ENCODE peak calls at places on chromosome 18, in five cellular contexts. M is adrenal gland, I is fibroblast of pulmonary artery, J is astrocyte of the cerebellum, L is AG09309. Z is an unnamed sample.

GRCh38 chr18:70499218-70499691 is 210.4 kb downstream of the SOCS6 start:
- DNase-seq in M (no peak), I (no peak), J (no peak), L (no peak), Z (no peak)

GRCh38 chr18:35478520-35479435 is 19.0 kb downstream of the INO80C start:
- DNase-seq in M (peak; percentile 60), I (peak; percentile 68), J (no peak), L (peak; percentile 39), Z (peak; percentile 4)

GRCh38 chr18:44927127-44927849 is 246.6 kb downstream of the SETBP1 start:
- DNase-seq in M (no peak), I (no peak), J (no peak), L (no peak), Z (no peak)

GRCh38 chr18:13218376-13219011 is at the start of gene LDLRAD4:
- DNase-seq in M (peak; percentile 63), I (no peak), J (no peak), L (no peak), Z (no peak)

GRCh38 chr18:35415511-35416427 is 38.6 kb upstream of the ZNF396 start:
- DNase-seq in M (no peak), I (peak; percentile 11), J (no peak), L (peak; percentile 29), Z (no peak)

GRCh38 chr18:13239557-13239956 is 21.0 kb downstream of the LDLRAD4 start:
- DNase-seq in M (no peak), I (no peak), J (no peak), L (no peak), Z (no peak)

GRCh38 chr18:50218432-50219197 is 23.7 kb upstream of the MYO5B start:
- DNase-seq in M (no peak), I (peak; percentile 45), J (no peak), L (no peak), Z (no peak)

GRCh38 chr18:47286776-47287410 is 35.4 kb upstream of the SKOR2 start:
- DNase-seq in M (no peak), I (no peak), J (no peak), L (no peak), Z (no peak)

GRCh38 chr18:51028201-51028805 is 1.7 kb upstream of the SMAD4 start:
- DNase-seq in M (no peak), I (no peak), J (peak; percentile 87), L (no peak), Z (no peak)

GRCh38 chr18:62716679-62717058 is 1.3 kb downstream of the PHLPP1 start:
- DNase-seq in M (peak; percentile 52), I (no peak), J (no peak), L (no peak), Z (no peak)

DNA sequence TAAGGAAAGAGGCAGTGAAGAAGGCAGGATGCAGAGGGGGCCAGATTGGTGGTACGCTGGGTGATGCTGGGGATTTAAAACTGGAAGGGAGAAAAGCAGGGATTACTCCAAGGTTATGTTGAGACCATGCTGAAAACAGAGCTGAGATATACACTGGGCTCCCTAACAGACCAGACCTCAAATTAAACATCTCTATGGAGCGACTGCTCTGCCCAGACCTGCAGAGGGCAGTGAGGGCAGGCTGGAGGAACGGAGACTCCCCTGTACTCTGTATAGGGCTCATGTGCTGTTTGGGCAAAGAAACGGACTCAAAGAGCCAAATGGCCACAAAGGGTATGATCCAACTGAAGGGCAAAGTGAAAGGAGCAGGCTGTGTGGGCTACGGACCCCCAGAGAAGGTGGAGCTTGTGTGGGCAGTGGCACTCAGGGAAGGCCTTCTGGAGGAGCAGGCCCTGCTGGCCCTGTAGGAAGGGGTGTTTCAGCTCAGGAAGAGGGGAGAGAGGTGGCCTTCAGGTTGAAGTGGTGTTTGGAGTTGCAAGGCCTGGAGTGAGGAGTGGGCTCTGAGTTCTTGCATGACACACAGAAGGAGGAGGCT is 4.8 kb upstream of the CELF4 start:
- DNase-seq in M (no peak), I (no peak), J (no peak), L (no peak), Z (no peak)
- TF ChIP-seq CTCF in M (no peak), I (peak; percentile 9), J (no peak), L (no peak), Z (no peak)

GRCh38 chr18:41150316-41150715 is 804.7 kb upstream of the PIK3C3 start:
- DNase-seq in M (no peak), I (no peak), J (no peak), L (no peak), Z (no peak)
- H3K4me3 ChIP-seq in M (no peak overlapping the region), I (no peak overlapping the region), J (no peak overlapping the region), L (no peak overlapping the region), Z (no peak overlapping the region)

GRCh38 chr18:74654637-74655036 is 57.0 kb downstream of the ZNF407 start:
- DNase-seq in M (no peak), I (peak; percentile 58), J (peak; percentile 26), L (no peak), Z (no peak)
- TF ChIP-seq CTCF in M (peak; percentile 25), I (peak; percentile 29), J (no peak), L (peak; percentile 16), Z (peak; percentile 25)

GRCh38 chr18:74288730-74289129 is 3.0 kb downstream of the CYB5A start:
- DNase-seq in M (no peak), I (no peak), J (no peak), L (no peak), Z (no peak)
- H3K4me3 ChIP-seq in M (no peak overlapping the region), I (no peak overlapping the region), J (no peak overlapping the region), L (peak overlapping the region; percentile 7), Z (no peak overlapping the region)

DNA sequence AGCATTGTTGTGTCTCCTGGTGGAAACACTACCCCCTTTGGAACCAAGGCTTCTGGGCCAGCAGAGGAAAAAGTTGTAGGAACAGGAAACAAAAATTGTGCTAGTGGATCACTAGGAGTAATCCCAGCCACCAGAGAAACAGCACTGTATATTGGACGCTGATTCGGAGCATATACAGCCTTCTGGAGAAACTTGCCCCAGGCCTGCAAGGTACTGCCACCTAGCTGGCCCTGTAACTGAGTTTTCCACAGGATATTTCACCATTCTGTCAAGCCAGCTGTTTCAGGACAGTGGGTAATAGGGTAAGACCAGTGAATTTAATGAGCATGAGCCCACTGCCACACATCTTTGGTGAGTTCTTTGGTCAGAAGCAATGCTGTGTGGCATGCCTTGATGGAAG is 25.1 kb upstream of the EMILIN2 start:
- DNase-seq in M (no peak), I (no peak), J (no peak), L (no peak), Z (no peak)
- TF ChIP-seq CTCF in M (no peak), I (no peak), J (no peak), L (no peak), Z (no peak)

GRCh38 chr18:58858591-58859468 is 5.8 kb upstream of the ZNF532 start:
- DNase-seq in M (peak; percentile 28), I (peak; percentile 45), J (no peak), L (no peak), Z (no peak)

GRCh38 chr18:58861353-58861752 is 3.3 kb upstream of the ZNF532 start:
- DNase-seq in M (no peak), I (no peak), J (no peak), L (no peak), Z (no peak)

GRCh38 chr18:58861853-58862252 is 2.8 kb upstream of the ZNF532 start:
- DNase-seq in M (no peak), I (no peak), J (no peak), L (no peak), Z (no peak)

GRCh38 chr18:58860747-58861224 is 3.9 kb upstream of the ZNF532 start:
- DNase-seq in M (no peak), I (peak; percentile 72), J (no peak), L (peak; percentile 52), Z (no peak)

DNA sequence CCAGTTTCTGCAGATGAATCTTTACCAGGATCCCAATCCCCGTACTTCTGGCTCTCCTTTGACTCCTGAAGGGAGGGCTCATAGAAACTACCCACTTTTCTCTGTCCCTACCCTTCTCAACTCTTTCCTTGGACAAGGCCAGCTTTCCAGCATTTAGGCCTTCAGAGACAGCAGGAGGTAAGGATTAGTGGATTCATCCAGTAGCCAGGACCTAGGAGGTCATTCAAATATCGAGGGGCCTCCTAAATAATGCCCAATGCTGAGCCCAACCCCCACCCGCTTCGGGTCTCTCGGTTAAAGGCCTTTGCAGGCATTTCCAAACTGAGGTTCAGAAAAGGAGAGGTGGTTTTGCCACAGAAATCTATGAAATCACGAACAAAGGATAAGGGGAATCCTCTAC is 4.7 kb upstream of the ZNF532 start:
- DNase-seq in M (no peak), I (no peak), J (no peak), L (no peak), Z (no peak)
- H3K4me3 ChIP-seq in M (no peak overlapping the region), I (no peak overlapping the region), J (no peak overlapping the region), L (no peak overlapping the region), Z (no peak overlapping the region)

GRCh38 chr18:43012951-43013350 is 102.5 kb downstream of the RIT2 start:
- DNase-seq in M (no peak), I (peak; percentile 29), J (no peak), L (no peak), Z (no peak)

GRCh38 chr18:43001821-43002220 is 113.7 kb downstream of the RIT2 start:
- DNase-seq in M (no peak), I (peak; percentile 7), J (no peak), L (no peak), Z (no peak)

GRCh38 chr18:43009666-43010065 is 105.8 kb downstream of the RIT2 start:
- DNase-seq in M (no peak), I (no peak), J (peak; percentile 38), L (no peak), Z (no peak)

GRCh38 chr18:43010611-43011010 is 104.9 kb downstream of the RIT2 start:
- DNase-seq in M (no peak), I (peak; percentile 11), J (no peak), L (no peak), Z (no peak)

DNA sequence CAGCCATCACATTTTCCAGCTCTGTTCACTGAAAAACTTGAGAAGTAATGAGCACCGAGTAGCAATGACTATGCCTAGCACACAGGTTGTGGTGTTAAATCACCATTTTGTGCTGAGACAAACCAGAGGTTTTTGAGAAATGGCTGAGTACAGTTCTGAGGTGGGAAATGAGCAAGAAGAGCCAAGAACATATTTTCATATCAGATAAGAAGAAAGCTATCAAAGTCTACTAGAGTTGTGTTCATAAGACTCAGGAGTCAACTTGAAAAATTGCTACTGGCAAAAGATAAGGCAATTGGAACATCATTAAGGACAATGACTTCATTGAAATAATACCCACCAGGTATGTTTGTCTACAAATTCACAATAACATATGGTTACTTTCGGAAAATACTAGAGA is 108.1 kb downstream of the RIT2 start:
- DNase-seq in M (no peak), I (no peak), J (no peak), L (no peak), Z (no peak)
- TF ChIP-seq CTCF in M (no peak), I (no peak), J (no peak), L (no peak), Z (no peak)

Z was measured in BJ.